ENCODE peak calls at places on chromosome 1, in eight cellular contexts. C, Q, O, G, H, E, P and I are unnamed samples. For H3K9me3, the result is how much of the 10 kb centered on the place peaks cover.

GRCh38 chr1:163436133-163436532 is 114.4 kb downstream of the NUF2 start:
- DNase-seq in C (no peak), Q (no peak), O (no peak), G (no peak), H (no peak), E (no peak), P (no peak), I (no peak)

GRCh38 chr1:162717548-162717947 is 73.0 kb upstream of the HSD17B7 start:
- DNase-seq in C (no peak), Q (no peak), O (no peak), G (no peak), H (no peak), E (no peak), P (no peak), I (no peak)

GRCh38 chr1:16208270-16208987 is 4.0 kb downstream of the ARHGEF19 start:
- DNase-seq in C (no peak), Q (peak), O (no peak), G (no peak), H (no peak), E (no peak), P (no peak), I (no peak)

GRCh38 chr1:162857850-162858249 is 3.1 kb downstream of the CCDC190 start:
- DNase-seq in C (no peak), Q (no peak), O (no peak), G (no peak), H (no peak), E (no peak), P (no peak), I (no peak)

GRCh38 chr1:34928865-34929496 is 469 bp downstream of the DLGAP3 start:
- DNase-seq in C (no peak), Q (no peak), O (no peak), G (no peak), H (no peak), E (no peak), P (no peak), I (peak)

GRCh38 chr1:205258313-205259176 is 30.8 kb downstream of the TMCC2 start:
- DNase-seq in C (no peak), Q (no peak), O (no peak), G (no peak), H (no peak), E (no peak), P (no peak), I (no peak)

GRCh38 chr1:31815752-31816484 is at the start of gene SPOCD1:
- DNase-seq in C (peak), Q (peak), O (peak), G (peak), H (peak), E (peak), P (peak), I (peak)

GRCh38 chr1:113231866-113232265 is 158.4 kb upstream of the MAGI3 start:
- DNase-seq in C (no peak), Q (no peak), O (no peak), G (no peak), H (no peak), E (no peak), P (no peak), I (no peak)

GRCh38 chr1:24966121-24966723 is 36.1 kb upstream of the RUNX3 start:
- DNase-seq in C (peak), Q (no peak), O (no peak), G (no peak), H (no peak), E (no peak), P (no peak), I (no peak)

GRCh38 chr1:108678696-108679095 is 13.4 kb upstream of the PRPF38B start:
- DNase-seq in C (no peak), Q (no peak), O (no peak), G (no peak), H (no peak), E (no peak), P (no peak), I (no peak)

GRCh38 chr1:96538001-96538649 is 183.5 kb upstream of the PTBP2 start:
- DNase-seq in C (no peak), Q (no peak), O (no peak), G (no peak), H (no peak), E (peak), P (peak), I (no peak)

GRCh38 chr1:74620242-74620641 is 53.4 kb downstream of the ERICH3 start:
- DNase-seq in C (no peak), Q (no peak), O (no peak), G (no peak), H (no peak), E (no peak), P (no peak), I (no peak)

GRCh38 chr1:43144228-43144627 is 27.9 kb downstream of the EBNA1BP2 start:
- DNase-seq in C (no peak), Q (no peak), O (no peak), G (no peak), H (no peak), E (no peak), P (no peak), I (no peak)

GRCh38 chr1:235917267-235917811 is 50.6 kb upstream of the LYST start:
- DNase-seq in C (peak), Q (peak), O (peak), G (peak), H (peak), E (peak), P (no peak), I (peak)

GRCh38 chr1:145425436-145426029 is at the start of gene NBPF20:
- DNase-seq in C (peak), Q (peak), O (peak), G (peak), H (peak), E (peak), P (peak), I (peak)

GRCh38 chr1:911875-912739 is 11.6 kb upstream of the SAMD11 start:
- DNase-seq in C (no peak), Q (peak), O (no peak), G (no peak), H (no peak), E (no peak), P (no peak), I (no peak)

GRCh38 chr1:190479537-190479936 is 1.9 kb upstream of the BRINP3 start:
- DNase-seq in C (no peak), Q (no peak), O (no peak), G (no peak), H (no peak), E (no peak), P (no peak), I (no peak)

GRCh38 chr1:65266501-65266900 is 42.8 kb upstream of the DNAJC6 start:
- DNase-seq in C (no peak), Q (no peak), O (no peak), G (no peak), H (no peak), E (no peak), P (no peak), I (no peak)

GRCh38 chr1:168485048-168485447 is 58.7 kb downstream of the XCL2 start:
- DNase-seq in C (no peak), Q (no peak), O (no peak), G (no peak), H (no peak), E (peak), P (no peak), I (no peak)

GRCh38 chr1:36638268-36638667 is 155.6 kb upstream of the CSF3R start:
- DNase-seq in C (no peak), Q (no peak), O (no peak), G (no peak), H (no peak), E (no peak), P (no peak), I (no peak)

GRCh38 chr1:84944767-84945486 is 51.9 kb upstream of the LPAR3 start:
- DNase-seq in C (peak), Q (no peak), O (peak), G (peak), H (no peak), E (peak), P (peak), I (peak)

GRCh38 chr1:156767879-156768608 is 709 bp downstream of the PRCC start:
- DNase-seq in C (peak), Q (peak), O (peak), G (no peak), H (peak), E (peak), P (peak), I (no peak)

GRCh38 chr1:54777431-54777830 is 13.1 kb upstream of the PARS2 start:
- DNase-seq in C (no peak), Q (no peak), O (no peak), G (no peak), H (no peak), E (no peak), P (no peak), I (no peak)

GRCh38 chr1:26350343-26350700 is 3.6 kb downstream of the CRYBG2 start:
- DNase-seq in C (no peak), Q (no peak), O (no peak), G (no peak), H (no peak), E (no peak), P (no peak), I (no peak)
- H3K27ac ChIP-seq in C (no peak), Q (no peak), O (no peak), G (no peak), H (no peak), E (no peak), P (no peak), I (no peak)

DNA sequence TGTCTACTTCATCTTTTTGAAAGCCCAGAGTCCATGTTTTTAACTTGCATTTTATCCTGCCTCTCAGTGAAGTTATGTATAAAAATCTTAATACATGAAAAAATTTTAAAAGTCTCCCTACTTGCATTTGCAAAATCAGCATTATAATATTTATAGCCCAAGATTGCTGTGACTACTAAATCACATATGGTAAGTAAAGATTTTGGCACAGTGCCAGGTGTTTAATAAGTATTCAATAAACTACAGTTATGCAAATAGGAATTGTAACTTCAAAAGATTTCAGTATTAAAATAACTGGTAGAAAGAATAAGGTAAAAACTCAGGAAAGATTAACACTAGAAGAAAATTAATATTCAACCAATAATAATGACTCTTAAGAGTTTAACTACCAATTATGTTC is 641.7 kb downstream of the LRRIQ3 start:
- DNase-seq in C (no peak), Q (no peak), O (no peak), G (no peak), H (no peak), E (no peak), P (no peak), I (no peak)
- H3K9me3 ChIP-seq in C (under half), Q (under half), O (under half), G (under half), H (under half), E (under half), P (under half), I (under half)

GRCh38 chr1:226562989-226563388 is 14.4 kb downstream of the STUM start:
- DNase-seq in C (no peak), Q (no peak), O (no peak), G (no peak), H (no peak), E (no peak), P (no peak), I (no peak)

GRCh38 chr1:226566234-226566633 is 17.7 kb downstream of the STUM start:
- DNase-seq in C (no peak), Q (no peak), O (no peak), G (no peak), H (no peak), E (no peak), P (no peak), I (no peak)

GRCh38 chr1:226568077-226568831 is 19.7 kb downstream of the STUM start:
- DNase-seq in C (no peak), Q (peak), O (no peak), G (no peak), H (no peak), E (no peak), P (peak), I (no peak)

GRCh38 chr1:226563666-226564065 is 15.1 kb downstream of the STUM start:
- DNase-seq in C (no peak), Q (peak), O (no peak), G (no peak), H (no peak), E (no peak), P (no peak), I (no peak)

GRCh38 chr1:226565476-226565875 is 16.9 kb downstream of the STUM start:
- DNase-seq in C (no peak), Q (peak), O (no peak), G (no peak), H (no peak), E (no peak), P (no peak), I (no peak)
- H3K27ac ChIP-seq in C (no peak), Q (no peak), O (no peak), G (no peak), H (no peak), E (no peak), P (no peak), I (no peak)

DNA sequence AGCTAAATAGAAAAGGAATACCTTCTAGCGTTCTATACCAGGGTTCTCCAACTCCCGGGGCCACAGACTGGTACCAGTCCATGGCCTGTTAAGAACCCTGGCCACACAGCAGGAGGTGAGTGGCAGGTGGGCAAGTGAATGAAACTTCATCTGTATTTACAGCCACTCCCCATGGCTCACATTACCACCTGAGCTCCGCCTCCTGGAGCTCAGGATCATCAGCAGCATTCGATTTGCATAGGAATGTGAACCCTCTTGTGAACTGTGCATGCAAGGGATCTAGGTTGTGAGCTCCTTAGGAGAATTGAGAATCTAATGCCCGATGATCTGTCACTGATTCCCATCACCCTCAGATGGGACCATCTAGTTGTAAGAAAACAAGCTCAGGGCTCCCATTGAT is 107.3 kb downstream of the KAZN start:
- DNase-seq in C (no peak), Q (no peak), O (no peak), G (no peak), H (no peak), E (no peak), P (no peak), I (no peak)
- H3K9me3 ChIP-seq in C (under half), Q (under half), O (under half), G (under half), H (under half), E (under half), P (under half), I (under half)

DNA sequence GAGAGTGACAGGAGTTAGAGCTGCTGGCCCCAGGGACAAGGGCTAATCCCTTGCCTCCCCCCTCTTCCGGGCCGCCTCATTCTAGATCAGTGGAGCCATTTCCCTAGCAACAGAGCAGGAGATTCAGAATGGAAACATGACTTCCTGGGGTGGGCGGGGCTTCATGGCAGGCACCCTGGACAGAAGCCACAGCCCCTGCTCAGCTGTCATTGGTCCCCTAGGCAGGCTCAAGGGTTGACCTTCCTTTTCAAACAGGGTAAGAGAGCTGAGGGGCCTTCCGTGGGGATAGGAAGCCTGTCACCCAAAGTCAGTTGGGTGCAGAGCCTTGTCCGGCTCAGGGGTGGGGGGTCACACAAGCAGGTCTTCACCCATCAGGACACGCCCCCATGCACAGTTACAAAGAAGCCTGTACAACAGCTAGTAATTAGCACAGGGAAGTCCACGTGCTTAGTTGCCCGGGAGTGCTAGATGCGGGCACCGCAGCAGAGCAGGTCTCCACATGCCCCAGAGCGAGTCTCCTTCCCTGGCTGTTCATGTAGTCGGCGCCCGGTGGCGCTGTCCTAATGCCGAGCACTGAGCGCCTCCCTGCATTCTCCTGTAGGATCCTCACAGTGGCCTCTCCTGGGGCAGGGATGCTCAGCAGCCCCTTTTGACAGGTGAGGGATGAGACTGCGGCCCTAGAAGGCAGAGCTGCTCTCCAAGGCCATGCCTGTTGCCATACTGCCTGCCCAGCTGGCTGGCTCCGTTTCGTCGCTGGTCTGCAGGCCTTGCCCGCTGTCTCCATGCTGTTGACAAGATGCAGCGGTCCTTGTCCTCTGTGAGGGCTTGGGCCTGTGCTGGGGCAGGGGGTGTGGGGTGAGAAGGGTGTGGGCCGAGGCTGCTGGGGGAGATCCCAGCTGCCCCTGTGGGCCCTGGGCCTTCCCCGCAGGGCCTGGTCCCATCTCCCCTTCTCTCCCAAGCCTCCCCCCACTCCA is 5.1 kb downstream of the TMEM201 start:
- DNase-seq in C (no peak), Q (peak), O (peak), G (peak), H (peak), E (peak), P (peak), I (peak)
- H3K27ac ChIP-seq in C (no peak), Q (no peak), O (peak), G (peak), H (peak), E (peak), P (no peak), I (no peak)

GRCh38 chr1:4551706-4552105 is 102.7 kb upstream of the AJAP1 start:
- DNase-seq in C (no peak), Q (no peak), O (no peak), G (no peak), H (no peak), E (no peak), P (no peak), I (no peak)
- H3K9me3 ChIP-seq in C (under half), Q (under half), O (under half), G (under half), H (under half), E (under half), P (under half), I (under half)

DNA sequence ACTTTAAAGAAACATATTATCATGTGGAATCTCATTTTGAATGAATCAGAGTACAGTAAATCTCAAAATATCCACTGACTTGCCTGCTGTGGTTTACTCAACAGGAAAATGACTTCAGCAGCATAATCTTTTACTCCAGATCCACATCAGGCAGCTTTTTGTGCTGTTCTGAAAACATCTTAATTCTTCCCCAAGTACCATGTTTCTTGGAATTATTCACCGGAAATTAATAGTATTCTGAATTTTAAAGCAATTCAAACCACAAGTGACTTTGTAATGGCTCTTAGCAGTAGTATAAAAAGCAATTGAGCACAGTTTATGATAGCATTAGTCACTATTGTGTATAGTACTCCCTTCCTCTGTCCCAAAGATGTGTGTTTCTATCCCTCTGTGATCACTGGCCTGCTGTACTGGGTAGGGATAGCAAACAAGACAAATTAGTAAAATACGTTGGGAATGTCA is 64.2 kb upstream of the ERRFI1 start:
- DNase-seq in C (no peak), Q (no peak), O (no peak), G (no peak), H (no peak), E (no peak), P (no peak), I (no peak)
- H3K27ac ChIP-seq in C (no peak), Q (peak), O (peak), G (no peak), H (no peak), E (peak), P (no peak), I (no peak)